ENCODE peak calls at places on chromosome X, in six cellular contexts. X is NCI-H2029, N is HCEC 1CT, K is endothelial cell of umbilical vein, P is AG08395, Y is kidney tubule cell. U is an unnamed sample.

GRCh38 chrX:152601848-152602616 is 35.7 kb upstream of the GABRQ start:
- DNase-seq in X (no peak), N (no peak), K (no peak), P (no peak), Y (no peak), U (no peak)

GRCh38 chrX:97609938-97610337 is 726.2 kb downstream of the RPA4 start:
- DNase-seq in X (no peak), N (no peak), K (no peak), P (no peak), Y (no peak), U (no peak)

GRCh38 chrX:129777218-129777768 is 2.5 kb upstream of the SASH3 start:
- DNase-seq in X (no peak), N (no peak), K (peak; percentile 44), P (no peak), Y (peak; percentile 26), U (no peak)

GRCh38 chrX:34404386-34405070 is 252.6 kb downstream of the TMEM47 start:
- DNase-seq in X (no peak), N (no peak), K (no peak), P (no peak), Y (no peak), U (no peak)

GRCh38 chrX:20547649-20548051 is 280.9 kb upstream of the RPS6KA3 start:
- DNase-seq in X (no peak), N (peak; percentile 2), K (no peak), P (peak; percentile 37), Y (peak; percentile 73), U (no peak)

GRCh38 chrX:116009871-116010710 is 160.5 kb upstream of the AGTR2 start:
- DNase-seq in X (no peak), N (no peak), K (no peak), P (no peak), Y (peak; percentile 11), U (no peak)

GRCh38 chrX:148501121-148502066 is 977 bp downstream of the AFF2 start:
- DNase-seq in X (no peak), N (no peak), K (no peak), P (no peak), Y (no peak), U (peak; percentile 9)

GRCh38 chrX:17020371-17020770 is 73.9 kb downstream of the REPS2 start:
- DNase-seq in X (no peak), N (no peak), K (no peak), P (no peak), Y (no peak), U (no peak)

GRCh38 chrX:47311857-47312774 is 58.3 kb upstream of the ZNF157 start:
- DNase-seq in X (no peak), N (peak; percentile 59), K (peak; percentile 31), P (peak; percentile 68), Y (peak; percentile 73), U (peak; percentile 32)

GRCh38 chrX:115311666-115312065 is 22.2 kb downstream of the LUZP4 start:
- DNase-seq in X (no peak), N (no peak), K (no peak), P (no peak), Y (peak; percentile 4), U (peak; percentile 65)

GRCh38 chrX:1542994-1543725 is 6.2 kb upstream of the P2RY8 start:
- DNase-seq in X (no peak), N (no peak), K (no peak), P (no peak), Y (no peak), U (no peak)

GRCh38 chrX:149760965-149761364 is 12.9 kb upstream of the HSFX1 start:
- DNase-seq in X (no peak), N (no peak), K (no peak), P (no peak), Y (no peak), U (no peak)

GRCh38 chrX:100995469-100995868 is 26.0 kb downstream of the ARL13A start:
- DNase-seq in X (no peak), N (peak; percentile 77), K (peak; percentile 37), P (peak; percentile 60), Y (peak; percentile 85), U (no peak)

GRCh38 chrX:18026171-18026570 is 165.1 kb upstream of the RAI2 start:
- DNase-seq in X (peak; percentile 9), N (no peak), K (no peak), P (no peak), Y (peak; percentile 34), U (no peak)

GRCh38 chrX:134423606-134424005 is 36.4 kb upstream of the HPRT1 start:
- DNase-seq in X (no peak), N (peak; percentile 38), K (peak; percentile 35), P (peak; percentile 44), Y (peak; percentile 39), U (no peak)

GRCh38 chrX:143664302-143664701 is 28.4 kb upstream of the SLITRK4 start:
- DNase-seq in X (no peak), N (no peak), K (no peak), P (peak; percentile 2), Y (peak; percentile 30), U (peak; percentile 1)

GRCh38 chrX:29787666-29788065 is 427.7 kb upstream of the MAGEB2 start:
- DNase-seq in X (no peak), N (peak; percentile 1), K (no peak), P (no peak), Y (no peak), U (no peak)

GRCh38 chrX:39096599-39096998 is 295.3 kb downstream of the MID1IP1 start:
- DNase-seq in X (no peak), N (no peak), K (no peak), P (no peak), Y (no peak), U (no peak)

GRCh38 chrX:56994375-56995270 is 718 bp downstream of the SPIN3 start:
- DNase-seq in X (no peak), N (no peak), K (peak; percentile 14), P (no peak), Y (no peak), U (no peak)

U was measured in neural crest cell.